ENCODE peak calls at places on chromosomes 7 and 10, in six cellular contexts. M is ELF-1; F is RPMI7951; K is stimulated activated CD4-positive, alpha-beta T cell treated with anti-CD3 and anti-CD28 coated beads, Interleukin-1b, Interleukin-23, amount 100 ng/mL, for 1 hour; C is naive thymus-derived CD4-positive, alpha-beta T cell; X is HS-5. U is an unnamed sample.

GRCh38 chr10:78365711-78366110 is 332.0 kb downstream of the RPS24 start:
- DNase-seq in M (no peak), X (no peak), C (no peak), F (no peak), K (no peak), U (no peak)

GRCh38 chr10:16519908-16520861 is 1.5 kb downstream of the C1QL3 start:
- DNase-seq in C (no peak), K (no peak), M (peak), X (no peak), F (no peak), U (no peak)

GRCh38 chr10:118057351-118057750 is 10.6 kb upstream of the RAB11FIP2 start:
- DNase-seq in C (no peak), F (no peak), K (no peak), X (no peak), M (no peak), U (no peak)

GRCh38 chr7:80124870-80125269 is 9.8 kb upstream of the GNAI1 start:
- DNase-seq in K (no peak), C (no peak), M (no peak), F (no peak), X (no peak), U (no peak)

GRCh38 chr10:106992064-106992463 is 172.4 kb downstream of the SORCS1 start:
- DNase-seq in X (no peak), F (no peak), K (no peak), M (no peak), C (no peak), U (no peak)

GRCh38 chr7:128115821-128116723 is 84.8 kb upstream of the LRRC4 start:
- DNase-seq in K (no peak), X (no peak), C (no peak), M (peak), F (no peak), U (no peak)

GRCh38 chr7:33195264-33195663 is 65.9 kb downstream of the BBS9 start:
- DNase-seq in K (no peak), X (peak), M (no peak), F (peak), C (no peak), U (peak)

GRCh38 chr10:49612513-49613159 is 1.2 kb upstream of the CHAT start:
- DNase-seq in M (peak), K (no peak), X (no peak), C (no peak), F (no peak), U (no peak)

GRCh38 chr7:44587843-44588711 is 6.0 kb upstream of the TMED4 start:
- DNase-seq in M (no peak), F (peak), X (peak), C (peak), K (no peak), U (no peak)

GRCh38 chr7:12550956-12551355 is 19.6 kb upstream of the SCIN start:
- DNase-seq in C (no peak), F (no peak), M (no peak), X (peak), K (no peak), U (peak)

GRCh38 chr7:158976468-158976848 is 120.1 kb downstream of the DYNC2I1 start:
- DNase-seq in X (no peak), C (no peak), K (no peak), M (no peak), F (peak), U (no peak)

GRCh38 chr10:28587270-28587969 is 54.5 kb downstream of the WAC start:
- DNase-seq in X (no peak), F (no peak), C (no peak), K (no peak), M (no peak), U (no peak)

GRCh38 chr7:21261627-21262564 is 166.0 kb upstream of the SP4 start:
- DNase-seq in F (peak), M (peak), C (peak), K (peak), X (peak), U (peak)

GRCh38 chr10:83233691-83234090 is 905.6 kb upstream of the GHITM start:
- DNase-seq in F (no peak), K (no peak), X (no peak), M (no peak), C (no peak), U (no peak)

GRCh38 chr7:17915796-17916195 is 24.5 kb downstream of the SNX13 start:
- DNase-seq in C (no peak), M (no peak), X (no peak), F (no peak), K (no peak), U (no peak)

GRCh38 chr10:71475243-71475871 is 78.6 kb downstream of the CDH23 start:
- DNase-seq in M (peak), C (no peak), X (no peak), F (no peak), K (no peak), U (no peak)

GRCh38 chr7:22584179-22584578 is 84.2 kb upstream of the STEAP1B start:
- DNase-seq in X (no peak), M (no peak), C (no peak), K (no peak), F (peak), U (no peak)

GRCh38 chr10:103254538-103255325 is 9.0 kb downstream of the RPEL1 start:
- DNase-seq in X (no peak), F (peak), C (no peak), M (no peak), K (no peak), U (no peak)

GRCh38 chr10:122636953-122637352 is 62.7 kb downstream of the C10orf120 start:
- DNase-seq in K (no peak), M (no peak), C (no peak), X (no peak), F (no peak), U (no peak)

GRCh38 chr10:29598861-29599311 is 35.9 kb downstream of the SVIL start:
- DNase-seq in X (no peak), C (no peak), F (peak), M (peak), K (no peak), U (no peak)

GRCh38 chr10:1774796-1775195 is 37.5 kb upstream of the ADARB2 start:
- DNase-seq in K (no peak), X (no peak), M (no peak), F (no peak), C (no peak), U (no peak)

GRCh38 chr7:105353752-105354328 is 34.9 kb downstream of the SRPK2 start:
- DNase-seq in C (no peak), M (no peak), K (no peak), X (no peak), F (peak), U (no peak)

GRCh38 chr7:139709460-139709859 is 68.3 kb downstream of the HIPK2 start:
- DNase-seq in K (no peak), X (no peak), F (peak), C (no peak), M (no peak), U (no peak)

GRCh38 chr10:72277996-72278667 is 4.4 kb downstream of the DDIT4 start:
- DNase-seq in M (no peak), C (no peak), F (peak), X (no peak), K (no peak), U (no peak)

GRCh38 chr7:142537760-142538159 is 211.5 kb upstream of the PRSS1 start:
- DNase-seq in M (no peak), K (no peak), X (no peak), C (no peak), F (no peak), U (no peak)

GRCh38 chr10:129371543-129371942 is 95.5 kb upstream of the MGMT start:
- DNase-seq in X (no peak), F (no peak), C (no peak), K (no peak), M (no peak), U (no peak)

GRCh38 chr10:17227367-17228080 is 517 bp upstream of the VIM start:
- DNase-seq in K (no peak), X (no peak), F (peak), C (peak), M (no peak), U (no peak)

GRCh38 chr10:88194041-88194887 is 330.8 kb downstream of the PTEN start:
- DNase-seq in C (peak), K (no peak), X (no peak), M (no peak), F (peak), U (no peak)

GRCh38 chr10:87657370-87657769 is 2.3 kb upstream of the PAPSS2 start:
- DNase-seq in X (peak), F (peak), C (no peak), M (no peak), K (no peak), U (no peak)